ENCODE peak calls at places on chromosomes 7 and 10, in six cellular contexts. One of them, this sample, is unnamed.

GRCh38 chr10:60382946-60383681 is 6.6 kb downstream of the ANK3 start:
- DNase-seq in psoas muscle: no peak
- DNase-seq in ovary: no peak
- DNase-seq in fibroblast of lung: peak; percentile 83
- DNase-seq in Panc1: no peak
- DNase-seq in HCT116: no peak
- DNase-seq in this sample: no peak

GRCh38 chr10:16689636-16690035 is 127.6 kb downstream of the RSU1 start:
- DNase-seq in psoas muscle: no peak
- DNase-seq in ovary: no peak
- DNase-seq in fibroblast of lung: no peak
- DNase-seq in Panc1: no peak
- DNase-seq in HCT116: no peak
- DNase-seq in this sample: no peak

GRCh38 chr10:133159950-133160812 is at the start of gene KNDC1:
- DNase-seq in psoas muscle: no peak
- DNase-seq in ovary: peak; percentile 67
- DNase-seq in fibroblast of lung: peak; percentile 23
- DNase-seq in Panc1: no peak
- DNase-seq in HCT116: no peak
- DNase-seq in this sample: peak; percentile 14

GRCh38 chr10:110861930-110862677 is 9.6 kb upstream of the PDCD4 start:
- DNase-seq in psoas muscle: no peak
- DNase-seq in ovary: no peak
- DNase-seq in fibroblast of lung: no peak
- DNase-seq in Panc1: no peak
- DNase-seq in HCT116: no peak
- DNase-seq in this sample: no peak

GRCh38 chr7:83861876-83862275 is 212.9 kb upstream of the SEMA3E start:
- DNase-seq in psoas muscle: no peak
- DNase-seq in ovary: no peak
- DNase-seq in fibroblast of lung: no peak
- DNase-seq in Panc1: no peak
- DNase-seq in HCT116: no peak
- DNase-seq in this sample: no peak

GRCh38 chr7:107158028-107158427 is 10.8 kb upstream of the HBP1 start:
- DNase-seq in psoas muscle: no peak
- DNase-seq in ovary: no peak
- DNase-seq in fibroblast of lung: no peak
- DNase-seq in Panc1: no peak
- DNase-seq in HCT116: no peak
- DNase-seq in this sample: no peak

GRCh38 chr10:43229208-43230061 is 37.4 kb downstream of the RASGEF1A start:
- DNase-seq in psoas muscle: peak; percentile 22
- DNase-seq in ovary: no peak
- DNase-seq in fibroblast of lung: no peak
- DNase-seq in Panc1: no peak
- DNase-seq in HCT116: no peak
- DNase-seq in this sample: no peak

GRCh38 chr7:131157530-131158243 is 170.0 kb upstream of the MKLN1 start:
- DNase-seq in psoas muscle: peak; percentile 64
- DNase-seq in ovary: peak; percentile 34
- DNase-seq in fibroblast of lung: peak; percentile 44
- DNase-seq in Panc1: no peak
- DNase-seq in HCT116: no peak
- DNase-seq in this sample: no peak

GRCh38 chr7:104900525-104900924 is 113.5 kb upstream of the KMT2E start:
- DNase-seq in psoas muscle: no peak
- DNase-seq in ovary: no peak
- DNase-seq in fibroblast of lung: no peak
- DNase-seq in Panc1: no peak
- DNase-seq in HCT116: no peak
- DNase-seq in this sample: no peak

GRCh38 chr7:5550831-5551230 is 127.2 kb upstream of the TNRC18 start:
- DNase-seq in psoas muscle: no peak
- DNase-seq in ovary: no peak
- DNase-seq in fibroblast of lung: no peak
- DNase-seq in Panc1: no peak
- DNase-seq in HCT116: no peak
- DNase-seq in this sample: no peak

GRCh38 chr7:29588900-29589696 is 25.5 kb downstream of the PRR15 start:
- DNase-seq in psoas muscle: no peak
- DNase-seq in ovary: no peak
- DNase-seq in fibroblast of lung: no peak
- DNase-seq in Panc1: peak; percentile 65
- DNase-seq in HCT116: peak; percentile 56
- DNase-seq in this sample: peak; percentile 70

GRCh38 chr10:29858352-29859267 is 200.8 kb downstream of the JCAD start:
- DNase-seq in psoas muscle: peak; percentile 70
- DNase-seq in ovary: peak; percentile 69
- DNase-seq in fibroblast of lung: peak; percentile 85
- DNase-seq in Panc1: peak; percentile 39
- DNase-seq in HCT116: peak; percentile 36
- DNase-seq in this sample: peak; percentile 92

GRCh38 chr10:68471586-68472408 is at the start of gene DNA2:
- DNase-seq in psoas muscle: peak; percentile 41
- DNase-seq in ovary: peak; percentile 63
- DNase-seq in fibroblast of lung: peak; percentile 54
- DNase-seq in Panc1: peak; percentile 68
- DNase-seq in HCT116: peak; percentile 53
- DNase-seq in this sample: peak; percentile 82

GRCh38 chr7:103075337-103075918 is 488 bp downstream of the ARMC10 start:
- DNase-seq in psoas muscle: peak; percentile 55
- DNase-seq in ovary: peak; percentile 56
- DNase-seq in fibroblast of lung: peak; percentile 75
- DNase-seq in Panc1: no peak
- DNase-seq in HCT116: no peak
- DNase-seq in this sample: peak; percentile 56

GRCh38 chr7:3245077-3245476 is 56.0 kb upstream of the SDK1 start:
- DNase-seq in psoas muscle: no peak
- DNase-seq in ovary: no peak
- DNase-seq in fibroblast of lung: peak; percentile 43
- DNase-seq in Panc1: no peak
- DNase-seq in HCT116: no peak
- DNase-seq in this sample: no peak

GRCh38 chr10:104417629-104418292 is 64.1 kb downstream of the CFAP58 start:
- DNase-seq in psoas muscle: no peak
- DNase-seq in ovary: no peak
- DNase-seq in fibroblast of lung: peak; percentile 13
- DNase-seq in Panc1: no peak
- DNase-seq in HCT116: no peak
- DNase-seq in this sample: no peak

GRCh38 chr7:101390901-101391301 is 28.2 kb downstream of the COL26A1 start:
- DNase-seq in psoas muscle: no peak
- DNase-seq in ovary: no peak
- DNase-seq in fibroblast of lung: no peak
- DNase-seq in Panc1: no peak
- DNase-seq in HCT116: no peak
- DNase-seq in this sample: peak; percentile 85

GRCh38 chr10:86019141-86019540 is 347.5 kb downstream of the GRID1 start:
- DNase-seq in psoas muscle: no peak
- DNase-seq in ovary: no peak
- DNase-seq in fibroblast of lung: no peak
- DNase-seq in Panc1: no peak
- DNase-seq in HCT116: no peak
- DNase-seq in this sample: no peak

GRCh38 chr10:91032614-91033248 is 111.8 kb upstream of the ANKRD1 start:
- DNase-seq in psoas muscle: peak; percentile 27
- DNase-seq in ovary: peak; percentile 21
- DNase-seq in fibroblast of lung: no peak
- DNase-seq in Panc1: no peak
- DNase-seq in HCT116: no peak
- DNase-seq in this sample: no peak

GRCh38 chr10:6384031-6384430 is 181.3 kb downstream of the PFKFB3 start:
- DNase-seq in psoas muscle: no peak
- DNase-seq in ovary: no peak
- DNase-seq in fibroblast of lung: no peak
- DNase-seq in Panc1: no peak
- DNase-seq in HCT116: no peak
- DNase-seq in this sample: no peak

GRCh38 chr10:6386960-6387359 is 184.2 kb downstream of the PFKFB3 start:
- DNase-seq in psoas muscle: no peak
- DNase-seq in ovary: no peak
- DNase-seq in fibroblast of lung: no peak
- DNase-seq in Panc1: no peak
- DNase-seq in HCT116: no peak
- DNase-seq in this sample: no peak

GRCh38 chr10:6384847-6385246 is 182.1 kb downstream of the PFKFB3 start:
- DNase-seq in psoas muscle: no peak
- DNase-seq in ovary: no peak
- DNase-seq in fibroblast of lung: no peak
- DNase-seq in Panc1: no peak
- DNase-seq in HCT116: no peak
- DNase-seq in this sample: no peak

GRCh38 chr10:6386346-6386745 is 183.6 kb downstream of the PFKFB3 start:
- DNase-seq in psoas muscle: no peak
- DNase-seq in ovary: no peak
- DNase-seq in fibroblast of lung: no peak
- DNase-seq in Panc1: no peak
- DNase-seq in HCT116: no peak
- DNase-seq in this sample: no peak

GRCh38 chr10:6385683-6386082 is 183.0 kb downstream of the PFKFB3 start:
- DNase-seq in psoas muscle: no peak
- DNase-seq in ovary: no peak
- DNase-seq in fibroblast of lung: peak; percentile 37
- DNase-seq in Panc1: no peak
- DNase-seq in HCT116: no peak
- DNase-seq in this sample: no peak
- H3K4me1 ChIP-seq in psoas muscle: no peaks in the 10 kb centered on the region
- H3K4me1 ChIP-seq in ovary: peaks cover 6% of the 10 kb centered on the region
- H3K4me1 ChIP-seq in fibroblast of lung: peaks cover 8% of the 10 kb centered on the region
- H3K4me1 ChIP-seq in Panc1: no peaks in the 10 kb centered on the region
- H3K4me1 ChIP-seq in HCT116: no peaks in the 10 kb centered on the region
- H3K4me1 ChIP-seq in this sample: peaks cover 5% of the 10 kb centered on the region

GRCh38 chr10:62043493-62043938 is 142.0 kb downstream of the ARID5B start:
- DNase-seq in psoas muscle: no peak
- DNase-seq in ovary: no peak
- DNase-seq in fibroblast of lung: peak; percentile 96
- DNase-seq in Panc1: no peak
- DNase-seq in HCT116: no peak
- DNase-seq in this sample: no peak

GRCh38 chr10:62038609-62039190 is 137.2 kb downstream of the ARID5B start:
- DNase-seq in psoas muscle: peak; percentile 62
- DNase-seq in ovary: peak; percentile 72
- DNase-seq in fibroblast of lung: peak; percentile 84
- DNase-seq in Panc1: peak; percentile 69
- DNase-seq in HCT116: peak; percentile 38
- DNase-seq in this sample: peak; percentile 68

GRCh38 chr10:62037890-62038608 is 136.6 kb downstream of the ARID5B start:
- DNase-seq in psoas muscle: no peak
- DNase-seq in ovary: no peak
- DNase-seq in fibroblast of lung: no peak
- DNase-seq in Panc1: no peak
- DNase-seq in HCT116: no peak
- DNase-seq in this sample: peak; percentile 9

GRCh38 chr10:62037166-62037831 is 135.8 kb downstream of the ARID5B start:
- DNase-seq in psoas muscle: no peak
- DNase-seq in ovary: no peak
- DNase-seq in fibroblast of lung: peak; percentile 84
- DNase-seq in Panc1: no peak
- DNase-seq in HCT116: no peak
- DNase-seq in this sample: peak; percentile 31

GRCh38 chr10:62040896-62041295 is 139.4 kb downstream of the ARID5B start:
- DNase-seq in psoas muscle: no peak
- DNase-seq in ovary: no peak
- DNase-seq in fibroblast of lung: no peak
- DNase-seq in Panc1: no peak
- DNase-seq in HCT116: no peak
- DNase-seq in this sample: no peak
- H3K4me1 ChIP-seq in psoas muscle: peaks cover 38% of the 10 kb centered on the region
- H3K4me1 ChIP-seq in ovary: peaks cover 2% of the 10 kb centered on the region
- H3K4me1 ChIP-seq in fibroblast of lung: peaks cover 47% of the 10 kb centered on the region
- H3K4me1 ChIP-seq in Panc1: peaks cover 78% of the 10 kb centered on the region
- H3K4me1 ChIP-seq in HCT116: peaks cover 11% of the 10 kb centered on the region
- H3K4me1 ChIP-seq in this sample: peaks cover 25% of the 10 kb centered on the region

DNA sequence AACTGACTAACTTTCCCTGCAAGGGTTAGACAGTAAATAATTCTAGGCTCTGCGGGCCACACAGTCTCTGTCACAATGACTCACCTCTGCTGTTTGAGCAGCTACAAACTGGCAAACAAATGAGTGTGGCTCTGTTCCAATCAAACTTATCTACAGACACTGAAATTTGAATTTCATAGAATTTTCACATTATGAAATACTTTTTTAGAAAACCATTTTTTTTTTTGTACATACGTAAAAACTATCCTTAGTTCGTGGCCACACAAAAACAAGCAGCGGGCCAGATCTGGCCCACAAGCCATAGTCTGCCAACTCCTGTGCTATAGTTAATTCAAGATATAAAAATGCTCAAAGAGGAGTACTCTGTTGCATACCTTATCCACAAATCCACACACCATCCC is 32.6 kb downstream of the PIP4K2A start:
- DNase-seq in psoas muscle: no peak
- DNase-seq in ovary: no peak
- DNase-seq in fibroblast of lung: peak; percentile 80
- DNase-seq in Panc1: peak; percentile 51
- DNase-seq in HCT116: peak; percentile 23
- DNase-seq in this sample: no peak
- H3K4me1 ChIP-seq in psoas muscle: no peaks in the 10 kb centered on the region
- H3K4me1 ChIP-seq in ovary: peaks cover 6% of the 10 kb centered on the region
- H3K4me1 ChIP-seq in fibroblast of lung: peaks cover 9% of the 10 kb centered on the region
- H3K4me1 ChIP-seq in Panc1: peaks cover 37% of the 10 kb centered on the region
- H3K4me1 ChIP-seq in HCT116: peaks cover 67% of the 10 kb centered on the region
- H3K4me1 ChIP-seq in this sample: peaks cover 8% of the 10 kb centered on the region

GRCh38 chr10:77566228-77566627 is 71.4 kb downstream of the KCNMA1 start:
- DNase-seq in psoas muscle: peak; percentile 50
- DNase-seq in ovary: no peak
- DNase-seq in fibroblast of lung: no peak
- DNase-seq in Panc1: no peak
- DNase-seq in HCT116: no peak
- DNase-seq in this sample: peak; percentile 65

GRCh38 chr10:77563638-77564270 is 73.9 kb downstream of the KCNMA1 start:
- DNase-seq in psoas muscle: no peak
- DNase-seq in ovary: no peak
- DNase-seq in fibroblast of lung: no peak
- DNase-seq in Panc1: no peak
- DNase-seq in HCT116: no peak
- DNase-seq in this sample: no peak

GRCh38 chr10:77564781-77565589 is 72.6 kb downstream of the KCNMA1 start:
- DNase-seq in psoas muscle: no peak
- DNase-seq in ovary: no peak
- DNase-seq in fibroblast of lung: peak; percentile 69
- DNase-seq in Panc1: no peak
- DNase-seq in HCT116: no peak
- DNase-seq in this sample: peak; percentile 67

GRCh38 chr10:77566914-77567566 is 70.6 kb downstream of the KCNMA1 start:
- DNase-seq in psoas muscle: peak; percentile 35
- DNase-seq in ovary: no peak
- DNase-seq in fibroblast of lung: peak; percentile 52
- DNase-seq in Panc1: no peak
- DNase-seq in HCT116: no peak
- DNase-seq in this sample: no peak

DNA sequence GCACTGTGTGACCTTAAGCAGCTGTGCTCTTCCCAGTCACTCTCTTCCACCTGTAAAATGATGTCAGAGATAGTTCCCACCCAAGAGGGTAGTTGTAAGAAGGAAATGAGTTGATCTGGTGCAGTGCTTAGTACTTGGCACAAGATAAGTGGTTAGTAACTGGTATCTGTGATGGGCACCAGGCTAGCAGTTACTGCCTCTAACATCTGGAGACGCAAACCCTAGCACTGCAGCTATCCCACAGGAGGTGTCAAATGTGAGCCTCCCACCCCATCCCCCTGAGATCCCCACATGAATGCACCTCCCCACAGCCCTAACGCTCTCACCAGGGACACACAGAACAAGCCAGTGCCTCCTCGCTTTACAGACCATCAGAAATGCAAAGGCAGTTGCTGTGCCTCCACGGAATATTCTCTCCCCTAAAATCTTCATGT is 72.0 kb downstream of the KCNMA1 start:
- DNase-seq in psoas muscle: no peak
- DNase-seq in ovary: no peak
- DNase-seq in fibroblast of lung: no peak
- DNase-seq in Panc1: no peak
- DNase-seq in HCT116: no peak
- DNase-seq in this sample: peak; percentile 42
- H3K4me1 ChIP-seq in psoas muscle: peaks cover 24% of the 10 kb centered on the region
- H3K4me1 ChIP-seq in ovary: no peaks in the 10 kb centered on the region
- H3K4me1 ChIP-seq in fibroblast of lung: peaks cover 19% of the 10 kb centered on the region
- H3K4me1 ChIP-seq in Panc1: peaks cover 67% of the 10 kb centered on the region
- H3K4me1 ChIP-seq in HCT116: peaks cover 33% of the 10 kb centered on the region
- H3K4me1 ChIP-seq in this sample: peaks cover 32% of the 10 kb centered on the region